ENCODE peak calls at places on chromosomes 6 and 20, in four cellular contexts. Y, X, A and E are unnamed samples.
A peak's percentile ranks its signal among the peaks of the same experiment; 100 is the strongest.

GRCh38 chr6:14728396-14729024 is 517.4 kb upstream of the JARID2 start:
- DNase-seq in Y (no peak), X (no peak), A (no peak), E (no peak)

GRCh38 chr6:89539779-89540178 is 98.8 kb downstream of the LYRM2 start:
- DNase-seq in Y (no peak), X (no peak), A (no peak), E (no peak)

GRCh38 chr6:134357110-134357509 is 39.2 kb upstream of the SGK1 start:
- DNase-seq in Y (no peak), X (no peak), A (no peak), E (no peak)

GRCh38 chr20:37627060-37627766 is 66.6 kb upstream of the CTNNBL1 start:
- DNase-seq in Y (peak; percentile 34), X (no peak), A (no peak), E (peak; percentile 10)

GRCh38 chr6:20686142-20686541 is 151.9 kb downstream of the CDKAL1 start:
- DNase-seq in Y (no peak), X (no peak), A (no peak), E (no peak)

GRCh38 chr6:136087986-136088385 is 162.1 kb downstream of the MTFR2 start:
- DNase-seq in Y (peak; percentile 18), X (no peak), A (no peak), E (no peak)

GRCh38 chr6:31631681-31632278 is 11.3 kb downstream of the PRRC2A start:
- DNase-seq in Y (no peak), X (no peak), A (no peak), E (no peak)

GRCh38 chr6:87671555-87672029 is 30.4 kb downstream of the AKIRIN2 start:
- DNase-seq in Y (peak; percentile 25), X (no peak), A (no peak), E (no peak)

GRCh38 chr20:18197382-18198070 is 59.9 kb downstream of the KAT14 start:
- DNase-seq in Y (peak; percentile 58), X (no peak), A (no peak), E (no peak)

GRCh38 chr20:44747166-44748004 is 1.7 kb downstream of the KCNK15 start:
- DNase-seq in Y (peak; percentile 95), X (no peak), A (peak; percentile 45), E (peak; percentile 61)

GRCh38 chr6:81988871-81989270 is 236.4 kb upstream of the TENT5A start:
- DNase-seq in Y (no peak), X (no peak), A (no peak), E (no peak)

GRCh38 chr20:11193241-11193640 is 519.4 kb upstream of the JAG1 start:
- DNase-seq in Y (peak; percentile 49), X (peak; percentile 86), A (no peak), E (no peak)

GRCh38 chr6:34792605-34793500 is 970 bp downstream of the BLTP3A start:
- DNase-seq in Y (peak; percentile 59), X (no peak), A (peak; percentile 36), E (peak; percentile 53)